ENCODE peak calls at places on chromosomes 13 and 19, in five cellular contexts. S is activated CD4-positive, alpha-beta T cell treated with anti-CD3 and anti-CD28 coated beads, Interleukin-2, amount 50 U/mL, for 1 hour; E is kidney glomerular epithelial cell; L is left ventricle myocardium inferior; R is breast epithelium. U is an unnamed sample.

GRCh38 chr13:45678282-45678681 is 23.8 kb upstream of the CBY2 start:
- DNase-seq in S (no peak), E (no peak), L (no peak), R (no peak), U (no peak)

GRCh38 chr19:8209965-8210659 is 942 bp downstream of the CERS4 start:
- DNase-seq in S (no peak), E (no peak), L (no peak), R (no peak), U (no peak)

GRCh38 chr13:99310382-99311031 is 3.3 kb upstream of the GPR183 start:
- DNase-seq in S (no peak), E (no peak), L (no peak), R (no peak), U (no peak)

GRCh38 chr19:27759896-27760295 is 1453.1 kb downstream of the UQCRFS1 start:
- DNase-seq in S (no peak), E (no peak), L (no peak), R (no peak), U (no peak)

GRCh38 chr19:18290250-18291018 is 9.0 kb upstream of the JUND start:
- DNase-seq in S (peak), E (no peak), L (peak), R (no peak), U (peak)

GRCh38 chr13:76799696-76800095 is 86.5 kb downstream of the KCTD12 start:
- DNase-seq in S (no peak), E (peak), L (no peak), R (no peak), U (no peak)

GRCh38 chr19:10553943-10554381 is 10.3 kb downstream of the ATG4D start:
- DNase-seq in S (peak), E (no peak), L (no peak), R (peak), U (peak)

GRCh38 chr19:46115396-46116109 is 8.9 kb downstream of the IGFL3 start:
- DNase-seq in S (no peak), E (peak), L (no peak), R (peak), U (no peak)

GRCh38 chr13:44575035-44575434 is 1.1 kb downstream of the TSC22D1 start:
- DNase-seq in S (no peak), E (no peak), L (no peak), R (no peak), U (no peak)

GRCh38 chr13:98300956-98301641 is 124.0 kb upstream of the RNF113B start:
- DNase-seq in S (no peak), E (peak), L (no peak), R (peak), U (no peak)

GRCh38 chr13:75139291-75139690 is 342.7 kb downstream of the TBC1D4 start:
- DNase-seq in S (no peak), E (no peak), L (no peak), R (no peak), U (no peak)

GRCh38 chr13:42991892-42992584 is at the start of gene EPSTI1:
- DNase-seq in S (peak), E (peak), L (peak), R (peak), U (peak)

GRCh38 chr13:54599413-54599812 is 1570.8 kb downstream of the OLFM4 start:
- DNase-seq in S (no peak), E (no peak), L (no peak), R (no peak), U (no peak)

GRCh38 chr19:35213678-35214632 is 14.6 kb downstream of the FAM187B start:
- DNase-seq in S (peak), E (peak), L (peak), R (peak), U (peak)

GRCh38 chr13:89969996-89970709 is 1377.3 kb upstream of the MIR17HG start:
- DNase-seq in S (no peak), E (peak), L (no peak), R (no peak), U (no peak)

GRCh38 chr13:112587359-112587766 is 590 bp downstream of the TUBGCP3 start:
- DNase-seq in S (peak), E (peak), L (peak), R (peak), U (peak)

GRCh38 chr13:74026753-74027152 is 107.5 kb downstream of the KLF12 start:
- DNase-seq in S (peak), E (peak), L (no peak), R (no peak), U (peak)

GRCh38 chr19:41563847-41564514 is 12.0 kb upstream of the CEACAM21 start:
- DNase-seq in S (peak), E (no peak), L (no peak), R (no peak), U (peak)

GRCh38 chr19:870963-871401 is 11.5 kb downstream of the CFD start:
- DNase-seq in S (no peak), E (no peak), L (peak), R (no peak), U (no peak)

GRCh38 chr19:32558607-32559228 is 22.3 kb upstream of the PDCD5 start:
- DNase-seq in S (no peak), E (no peak), L (no peak), R (no peak), U (no peak)

GRCh38 chr13:102597029-102598015 is 536 bp downstream of the TPP2 start:
- DNase-seq in S (no peak), E (peak), L (peak), R (no peak), U (peak)

GRCh38 chr19:52734340-52734892 is 428 bp downstream of the ZNF611 start:
- DNase-seq in S (no peak), E (no peak), L (peak), R (no peak), U (no peak)

GRCh38 chr13:99314640-99315176 is 7.5 kb upstream of the GPR183 start:
- DNase-seq in S (peak), E (no peak), L (no peak), R (no peak), U (no peak)

GRCh38 chr19:53621885-53622710 is 9.7 kb upstream of the DPRX start:
- DNase-seq in S (no peak), E (no peak), L (no peak), R (peak), U (no peak)

GRCh38 chr13:113592571-113592970 is 8.0 kb downstream of the TFDP1 start:
- DNase-seq in S (no peak), E (no peak), L (no peak), R (no peak), U (no peak)

GRCh38 chr19:47730521-47730889 is 14.8 kb upstream of the NOP53 start:
- DNase-seq in S (no peak), E (no peak), L (no peak), R (no peak), U (no peak)

U was measured in germinal center.